ENCODE peak calls at places on chromosomes 1 and 21, in six cellular contexts. Q is K562, J is H1, P is GM12878, M is GM12892, A is HepG2. E is an unnamed sample.

GRCh38 chr1:50348449-50349241 is 74.6 kb downstream of the DMRTA2 start:
- DNase-seq in Q (peak; percentile 78), J (no peak), M (peak; percentile 36), P (no peak), A (peak; percentile 69), E (peak; percentile 53)

GRCh38 chr1:30083800-30084464 is 639.5 kb downstream of the MATN1 start:
- DNase-seq in Q (no peak), P (no peak), J (no peak), M (no peak), A (peak; percentile 6), E (no peak)

GRCh38 chr1:27299385-27300252 is 22.3 kb upstream of the TMEM222 start:
- DNase-seq in A (peak; percentile 53), M (no peak), Q (no peak), P (no peak), J (no peak), E (no peak)

GRCh38 chr1:149884433-149885363 is 14.7 kb upstream of the BOLA1 start:
- DNase-seq in Q (peak; percentile 28), A (no peak), J (no peak), P (peak; percentile 48), M (no peak), E (no peak)

GRCh38 chr1:69499203-69499803 is 68.4 kb upstream of the LRRC7 start:
- DNase-seq in P (no peak), J (no peak), A (no peak), Q (no peak), M (no peak), E (no peak)

GRCh38 chr1:18634276-18634675 is 3.6 kb downstream of the PAX7 start:
- DNase-seq in A (no peak), J (no peak), Q (no peak), M (no peak), P (no peak), E (no peak)

GRCh38 chr1:18557621-18558465 is 72.8 kb upstream of the PAX7 start:
- DNase-seq in P (no peak), J (peak; percentile 54), M (no peak), Q (no peak), A (peak; percentile 21), E (no peak)

GRCh38 chr1:6477039-6477820 is 11.3 kb upstream of the TNFRSF25 start:
- DNase-seq in M (no peak), J (no peak), A (no peak), P (no peak), Q (no peak), E (no peak)

GRCh38 chr1:196317535-196318522 is 290.4 kb downstream of the KCNT2 start:
- DNase-seq in Q (no peak), P (no peak), M (no peak), J (no peak), A (peak; percentile 21), E (no peak)

GRCh38 chr21:42336065-42336464 is 14.7 kb downstream of the TFF2 start:
- DNase-seq in P (no peak), A (peak; percentile 7), Q (no peak), M (no peak), J (peak; percentile 25), E (no peak)

GRCh38 chr1:67563684-67564083 is 121.3 kb upstream of the GADD45A start:
- DNase-seq in Q (no peak), M (no peak), A (no peak), P (no peak), J (no peak), E (no peak)

GRCh38 chr1:9306006-9306405 is 13.3 kb downstream of the SPSB1 start:
- DNase-seq in J (no peak), Q (no peak), P (no peak), M (no peak), A (no peak), E (no peak)

GRCh38 chr1:167666416-167666815 is 36.4 kb downstream of the RCSD1 start:
- DNase-seq in A (no peak), P (no peak), M (no peak), J (no peak), Q (no peak), E (no peak)

GRCh38 chr21:44051462-44051941 is 39.4 kb downstream of the TRAPPC10 start:
- DNase-seq in Q (no peak), M (no peak), A (no peak), J (no peak), P (no peak), E (no peak)

GRCh38 chr1:38063616-38064015 is 17.0 kb upstream of the POU3F1 start:
- DNase-seq in Q (no peak), M (no peak), A (no peak), P (no peak), J (no peak), E (no peak)

GRCh38 chr1:66539491-66539890 is 5.5 kb downstream of the SGIP1 start:
- DNase-seq in J (no peak), M (no peak), A (no peak), P (no peak), Q (no peak), E (no peak)

GRCh38 chr1:23422313-23422877 is 2.2 kb downstream of the TCEA3 start:
- DNase-seq in P (no peak), A (no peak), J (no peak), Q (peak; percentile 76), M (no peak), E (no peak)

GRCh38 chr1:43853161-43853921 is 80.3 kb upstream of the ARTN start:
- DNase-seq in M (no peak), J (no peak), Q (no peak), A (no peak), P (peak; percentile 87), E (no peak)
- TF ChIP-seq POLR2A in M (no peak), J (no peak), Q (no peak), A (no peak), P (no peak), E (no peak)

DNA sequence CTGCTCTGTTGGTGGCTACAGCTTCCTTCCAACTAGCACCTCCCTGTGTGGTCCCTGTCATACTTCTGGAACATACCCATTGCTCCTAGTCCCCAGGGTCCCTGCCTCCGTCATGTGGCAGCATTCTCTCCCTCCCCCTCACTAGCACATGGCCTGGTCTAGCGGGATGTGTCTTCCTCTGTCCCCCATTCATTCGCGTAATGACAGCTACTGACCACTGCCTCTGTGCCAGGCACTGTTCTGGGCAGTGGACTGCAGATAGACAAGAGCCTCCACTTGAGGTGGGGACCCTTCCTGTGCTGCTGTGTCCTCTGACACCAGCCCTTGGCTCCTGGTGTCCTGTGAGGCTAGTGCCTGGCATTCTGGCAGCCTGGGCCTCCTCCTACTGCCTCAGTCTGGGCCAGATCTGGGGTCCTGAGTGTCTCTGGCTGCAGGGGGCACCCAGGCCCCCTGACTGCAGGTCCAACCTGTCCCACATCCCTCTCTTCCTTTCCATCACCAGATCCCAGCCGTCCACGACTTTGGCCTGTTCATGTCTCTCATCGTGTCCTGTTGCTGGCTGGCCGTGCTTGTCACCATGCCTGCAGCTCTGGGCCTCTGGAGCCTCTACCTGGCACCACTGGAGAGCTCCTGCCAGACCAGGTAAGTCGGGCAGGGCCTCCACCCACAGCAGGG is 38.1 kb downstream of the DISP3 start:
- DNase-seq in A (no peak), M (no peak), Q (no peak), P (no peak), J (no peak), E (no peak)
- TF ChIP-seq TAF1 in A (no peak), M (no peak), Q (no peak), P (no peak), J (no peak), E (no peak)

GRCh38 chr1:229841230-229841629 is 215.2 kb downstream of the URB2 start:
- DNase-seq in M (peak; percentile 18), J (no peak), A (no peak), Q (no peak), P (peak; percentile 48), E (no peak)
- TF ChIP-seq POLR2AphosphoS5 in M (no peak), J (no peak), A (no peak), Q (no peak), P (no peak), E (no peak)

DNA sequence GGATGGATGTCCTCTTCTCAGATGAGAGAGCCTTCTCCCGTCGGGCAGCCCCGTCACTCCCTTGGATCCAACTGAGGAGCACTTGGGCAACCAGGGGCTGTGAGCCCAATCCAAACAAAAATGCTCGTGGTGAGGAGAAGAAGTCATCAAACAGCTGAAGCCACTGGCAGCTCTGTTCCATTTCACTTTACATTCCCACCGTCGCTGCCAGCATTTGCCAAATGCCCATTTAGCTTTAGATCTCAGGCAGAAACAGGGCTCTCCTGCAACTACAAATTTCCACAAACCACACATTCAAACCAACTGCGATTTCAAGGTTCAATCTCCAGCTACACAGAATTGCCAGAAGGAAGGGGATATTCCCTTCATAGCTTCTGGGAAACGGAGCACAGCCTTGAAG is 634.6 kb downstream of the SMYD3 start:
- DNase-seq in P (no peak), J (no peak), Q (no peak), M (no peak), A (no peak), E (no peak)
- TF ChIP-seq POLR2A in P (no peak), J (no peak), Q (no peak), M (no peak), A (no peak), E (no peak)